ENCODE peak calls at places on chromosomes 6 and 20, in eight cellular contexts. X, K, F, J, S, D, Y and A are unnamed samples.

GRCh38 chr6:101396552-101397173 is 3.2 kb downstream of the GRIK2 start:
- DNase-seq in Y (no peak), D (peak), S (peak), F (no peak), X (no peak), J (no peak), K (peak), A (peak)

GRCh38 chr6:113338610-113339009 is 518.5 kb upstream of the MARCKS start:
- DNase-seq in X (no peak), K (no peak), F (no peak), S (no peak), J (no peak), D (no peak), Y (no peak), A (no peak)

GRCh38 chr6:142118926-142119325 is 13.8 kb upstream of the GJE1 start:
- DNase-seq in K (no peak), D (no peak), J (no peak), F (no peak), S (no peak), X (no peak), Y (no peak), A (no peak)

GRCh38 chr6:40419377-40419776 is 167.8 kb downstream of the LRFN2 start:
- DNase-seq in S (peak), X (no peak), D (no peak), K (peak), F (peak), J (no peak), Y (no peak), A (no peak)

GRCh38 chr6:6728169-6728941 is 139.8 kb downstream of the LY86 start:
- DNase-seq in D (no peak), Y (no peak), F (no peak), X (no peak), J (no peak), K (no peak), S (no peak), A (peak)

GRCh38 chr6:170265655-170266054 is 25.2 kb downstream of the DLL1 start:
- DNase-seq in F (peak), D (no peak), S (no peak), Y (peak), K (no peak), J (peak), X (no peak), A (no peak)

GRCh38 chr6:89951574-89952360 is 57.5 kb downstream of the GJA10 start:
- DNase-seq in Y (no peak), X (no peak), D (no peak), S (peak), K (peak), F (no peak), J (no peak), A (peak)

GRCh38 chr6:56359201-56359899 is 112.0 kb upstream of the COL21A1 start:
- DNase-seq in X (no peak), D (peak), S (peak), Y (peak), K (peak), J (peak), F (no peak), A (peak)

GRCh38 chr6:142545147-142545546 is 243.3 kb downstream of the ADGRG6 start:
- DNase-seq in X (no peak), F (no peak), K (no peak), J (no peak), Y (no peak), D (no peak), S (no peak), A (no peak)

GRCh38 chr20:53782612-53783246 is 189.1 kb upstream of the ZNF217 start:
- DNase-seq in F (no peak), S (no peak), D (no peak), J (no peak), K (no peak), Y (no peak), X (no peak), A (no peak)

GRCh38 chr20:37729452-37729851 is 35.6 kb downstream of the CTNNBL1 start:
- DNase-seq in D (no peak), X (no peak), Y (no peak), S (no peak), J (no peak), K (no peak), F (no peak), A (peak)

GRCh38 chr6:20014508-20014907 is 177.3 kb downstream of the ID4 start:
- DNase-seq in X (no peak), J (no peak), Y (no peak), D (no peak), S (no peak), F (no peak), K (peak), A (no peak)

GRCh38 chr6:165883851-165884640 is 221.0 kb upstream of the PDE10A start:
- DNase-seq in J (no peak), X (no peak), F (no peak), Y (no peak), K (no peak), D (peak), S (no peak), A (peak)

GRCh38 chr6:169445227-169445626 is 191.6 kb upstream of the THBS2 start:
- DNase-seq in Y (no peak), F (no peak), X (no peak), S (peak), K (peak), D (no peak), J (no peak), A (peak)

GRCh38 chr6:56851541-56852248 is 103.2 kb upstream of the BEND6 start:
- DNase-seq in F (peak), X (no peak), S (peak), Y (no peak), D (peak), J (no peak), K (peak), A (peak)

GRCh38 chr20:10433014-10433622 is 904 bp downstream of the MKKS start:
- DNase-seq in S (peak), K (no peak), F (no peak), Y (no peak), J (no peak), X (no peak), D (no peak), A (no peak)

GRCh38 chr6:85498596-85499258 is 48.8 kb downstream of the NT5E start:
- DNase-seq in D (peak), J (no peak), X (no peak), S (no peak), F (no peak), K (no peak), Y (no peak), A (no peak)

GRCh38 chr6:36263390-36263789 is 6.5 kb upstream of the PNPLA1 start:
- DNase-seq in X (no peak), J (no peak), Y (no peak), K (no peak), F (no peak), S (no peak), D (no peak), A (no peak)